ENCODE peak calls at places on chromosomes 12 and 14, in nine cellular contexts. K is glutamatergic neuron, M is cardiac muscle cell, V is breast epithelium, R is C1 segment of cervical spinal cord, J is IMR-90, Y is NCI-H1105, F is Caco-2, B is naive B cell. S is an unnamed sample.

GRCh38 chr12:116295327-116296263 is 18.1 kb upstream of the MED13L start:
- DNase-seq in V (no peak), F (no peak), K (no peak), Y (no peak), B (no peak), M (no peak), J (peak), R (no peak), S (no peak)

GRCh38 chr14:66315098-66315497 is 171.1 kb upstream of the CCDC196 start:
- DNase-seq in F (no peak), K (no peak), V (no peak), J (no peak), M (peak), R (no peak), Y (no peak), B (no peak), S (no peak)

GRCh38 chr14:30211326-30211725 is 283.7 kb upstream of the PRKD1 start:
- DNase-seq in Y (no peak), V (no peak), B (no peak), K (no peak), R (no peak), J (peak), M (no peak), F (no peak), S (peak)

GRCh38 chr14:39912192-39913100 is 480.2 kb upstream of the FBXO33 start:
- DNase-seq in R (no peak), K (no peak), B (no peak), F (no peak), J (no peak), V (no peak), M (no peak), Y (no peak), S (no peak)

GRCh38 chr14:61139006-61139599 is 142.0 kb downstream of the TMEM30B start:
- DNase-seq in M (no peak), F (no peak), K (no peak), J (no peak), Y (no peak), R (no peak), B (no peak), V (no peak), S (no peak)

GRCh38 chr12:119008691-119009221 is 27.4 kb downstream of the SRRM4 start:
- DNase-seq in K (peak), R (no peak), F (no peak), B (no peak), J (no peak), M (peak), V (no peak), Y (peak), S (no peak)

GRCh38 chr12:53928054-53928879 is 10.4 kb upstream of the HOXC13 start:
- DNase-seq in M (no peak), F (no peak), Y (no peak), R (no peak), J (no peak), V (no peak), B (no peak), K (no peak), S (no peak)

GRCh38 chr12:97640826-97641225 is 178.2 kb downstream of the RMST start:
- DNase-seq in M (no peak), Y (no peak), J (no peak), F (no peak), V (no peak), B (no peak), K (no peak), R (no peak), S (no peak)

GRCh38 chr12:122974274-122974891 is 661 bp upstream of the OGFOD2 start:
- DNase-seq in F (peak), V (peak), M (peak), J (peak), B (peak), K (peak), Y (peak), R (peak), S (peak)

GRCh38 chr14:103275000-103275399 is 59.0 kb upstream of the EIF5 start:
- DNase-seq in F (no peak), B (no peak), J (no peak), M (no peak), K (no peak), R (no peak), V (no peak), Y (no peak), S (no peak)

GRCh38 chr14:36940476-36940875 is 231.9 kb downstream of the SLC25A21 start:
- DNase-seq in R (no peak), B (no peak), F (no peak), K (no peak), V (no peak), J (no peak), Y (no peak), M (no peak), S (no peak)

GRCh38 chr14:85439696-85440328 is 90.1 kb upstream of the FLRT2 start:
- DNase-seq in M (peak), R (no peak), V (peak), K (no peak), Y (no peak), J (no peak), F (no peak), B (no peak), S (no peak)

GRCh38 chr14:51283402-51283825 is 43.4 kb downstream of the TMX1 start:
- DNase-seq in B (peak), R (no peak), F (no peak), Y (peak), M (peak), J (peak), K (no peak), V (no peak), S (peak)

GRCh38 chr12:121980211-121980891 is 41.3 kb upstream of the BCL7A start:
- DNase-seq in F (no peak), M (no peak), B (peak), J (peak), V (no peak), R (no peak), Y (no peak), K (no peak), S (no peak)

GRCh38 chr12:95216704-95217376 is 427 bp downstream of the FGD6 start:
- DNase-seq in K (peak), Y (peak), B (no peak), M (no peak), V (no peak), F (no peak), R (no peak), J (no peak), S (peak)

GRCh38 chr14:59481407-59482119 is 2.6 kb downstream of the L3HYPDH start:
- DNase-seq in B (no peak), J (peak), M (no peak), V (no peak), Y (no peak), K (no peak), R (no peak), F (no peak), S (peak)

GRCh38 chr14:104872469-104873341 is 7.6 kb downstream of the CEP170B start:
- DNase-seq in B (no peak), M (no peak), Y (no peak), R (no peak), F (no peak), J (peak), K (peak), V (no peak), S (peak)

GRCh38 chr12:130634866-130635265 is 81.2 kb downstream of the RIMBP2 start:
- DNase-seq in K (no peak), J (no peak), M (no peak), Y (peak), V (no peak), F (no peak), R (no peak), B (no peak), S (no peak)

GRCh38 chr12:76138656-76139055 is 54.2 kb upstream of the NAP1L1 start:
- DNase-seq in J (no peak), K (no peak), F (no peak), R (no peak), M (no peak), V (no peak), Y (no peak), B (no peak), S (no peak)

S was measured in HCEC 1CT.